ENCODE peak calls at places on chromosomes 11 and 22, in seven cellular contexts. V is mesendoderm, O is neural progenitor cell, D is neuronal stem cell, Q is NT2/D1, U is GM12878, I is mammary epithelial cell. H is an unnamed sample. For H3K36me3, the result is how much of the 10 kb centered on the place peaks cover.

GRCh38 chr22:39150848-39151215 is 1.6 kb downstream of the CBX7 start:
- DNase-seq in V (no peak), O (no peak), D (no peak), Q (no peak), U (no peak), I (no peak), H (no peak)

GRCh38 chr11:79155237-79155636 is 285.6 kb downstream of the TENM4 start:
- DNase-seq in V (no peak), O (no peak), D (no peak), Q (no peak), U (no peak), I (no peak), H (no peak)

GRCh38 chr11:6405039-6405667 is 13.7 kb downstream of the APBB1 start:
- DNase-seq in V (peak), O (peak), D (peak), Q (no peak), U (no peak), I (no peak), H (no peak)

GRCh38 chr11:15565846-15566245 is 451.1 kb downstream of the INSC start:
- DNase-seq in V (no peak), O (peak), D (no peak), Q (no peak), U (no peak), I (no peak), H (no peak)

GRCh38 chr22:28911279-28911640 is 27.9 kb downstream of the ZNRF3 start:
- DNase-seq in V (no peak), O (no peak), D (no peak), Q (no peak), U (no peak), I (no peak), H (no peak)

GRCh38 chr11:37277896-37278465 is 679.9 kb upstream of the RAG2 start:
- DNase-seq in V (no peak), O (no peak), D (no peak), Q (no peak), U (no peak), I (no peak), H (no peak)

GRCh38 chr11:120645639-120646038 is 134.1 kb downstream of the GRIK4 start:
- DNase-seq in V (peak), O (peak), D (peak), Q (peak), U (no peak), I (no peak), H (no peak)

GRCh38 chr11:77590194-77590591 is 440 bp downstream of the AQP11 start:
- DNase-seq in V (peak), O (peak), D (peak), Q (no peak), U (no peak), I (no peak), H (peak)

GRCh38 chr11:75896843-75897419 is 81.9 kb downstream of the UVRAG start:
- DNase-seq in V (peak), O (peak), D (peak), Q (peak), U (no peak), I (peak), H (peak)

GRCh38 chr11:96123301-96123700 is 199.4 kb upstream of the MTMR2 start:
- DNase-seq in V (no peak), O (no peak), D (no peak), Q (no peak), U (no peak), I (no peak), H (no peak)

GRCh38 chr22:47165998-47166397 is 403.5 kb downstream of the TBC1D22A start:
- DNase-seq in V (no peak), O (no peak), D (no peak), Q (no peak), U (no peak), I (no peak), H (no peak)

GRCh38 chr22:30289980-30290313 is 642 bp upstream of the CASTOR1 start:
- DNase-seq in V (no peak), O (no peak), D (no peak), Q (no peak), U (no peak), I (no peak), H (no peak)

GRCh38 chr11:2699185-2699530 is 636 bp downstream of the KCNQ1OT1 start:
- DNase-seq in V (peak), O (no peak), D (no peak), Q (no peak), U (no peak), I (peak), H (peak)

GRCh38 chr11:76293189-76293631 is 86.9 kb upstream of the WNT11 start:
- DNase-seq in V (no peak), O (no peak), D (no peak), Q (no peak), U (peak), I (no peak), H (no peak)

GRCh38 chr11:2305140-2305861 is 3.5 kb downstream of the TSPAN32 start:
- DNase-seq in V (peak), O (peak), D (peak), Q (peak), U (peak), I (peak), H (peak)

GRCh38 chr11:70556884-70557741 is 158.8 kb downstream of the CTTN start:
- DNase-seq in V (peak), O (no peak), D (no peak), Q (no peak), U (no peak), I (peak), H (no peak)

GRCh38 chr11:70539360-70540095 is 141.2 kb downstream of the CTTN start:
- DNase-seq in V (no peak), O (no peak), D (no peak), Q (no peak), U (no peak), I (no peak), H (no peak)

GRCh38 chr11:126857860-126858808 is 142.4 kb downstream of the KIRREL3 start:
- DNase-seq in V (no peak), O (no peak), D (no peak), Q (no peak), U (no peak), I (no peak), H (no peak)

GRCh38 chr11:35721576-35722341 is 59.2 kb downstream of the TRIM44 start:
- DNase-seq in V (no peak), O (no peak), D (no peak), Q (no peak), U (no peak), I (no peak), H (no peak)

GRCh38 chr22:20000246-20001081 is 16.2 kb downstream of the ARVCF start:
- DNase-seq in V (no peak), O (no peak), D (no peak), Q (peak), U (no peak), I (no peak), H (no peak)

GRCh38 chr11:44931466-44931865 is 19.2 kb downstream of the TP53I11 start:
- DNase-seq in V (peak), O (peak), D (no peak), Q (no peak), U (no peak), I (no peak), H (peak)

GRCh38 chr11:29063630-29064361 is 953.0 kb downstream of the KCNA4 start:
- DNase-seq in V (no peak), O (no peak), D (no peak), Q (no peak), U (no peak), I (no peak), H (no peak)

GRCh38 chr11:59144096-59144495 is 1.4 kb downstream of the FAM111A start:
- DNase-seq in V (peak), O (no peak), D (no peak), Q (no peak), U (no peak), I (no peak), H (peak)
- H3K9ac ChIP-seq in V (no peak), O (no peak), D (no peak), Q (no peak), U (peak), I (peak), H (peak)

DNA sequence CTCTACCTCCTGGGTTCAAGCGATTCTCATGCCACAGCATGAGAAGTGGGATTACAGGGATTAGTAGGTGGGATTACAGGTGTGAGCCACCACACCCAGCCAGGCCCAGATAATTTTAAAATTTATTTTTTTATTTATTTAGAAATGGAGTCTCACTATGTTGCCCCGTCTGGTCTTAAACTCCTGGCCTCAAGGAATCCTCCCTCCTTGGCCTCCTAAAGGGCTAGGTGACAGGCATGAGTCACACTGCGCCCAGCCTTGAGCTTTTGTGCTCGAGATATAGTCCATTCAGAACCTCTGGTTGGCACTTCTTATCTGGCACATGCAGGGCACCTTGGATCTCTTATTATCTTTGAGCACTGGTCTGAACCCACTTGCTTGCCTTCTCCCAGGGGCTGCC is 1.5 kb upstream of the SLC3A2 start:
- DNase-seq in V (no peak), O (no peak), D (no peak), Q (no peak), U (no peak), I (no peak), H (no peak)
- H3K36me3 ChIP-seq in V (under half), O (under half), D (under half), Q (half or more), U (under half), I (under half), H (under half)

GRCh38 chr11:108890482-108891092 is 225.7 kb downstream of the DDX10 start:
- DNase-seq in V (no peak), O (no peak), D (no peak), Q (no peak), U (no peak), I (no peak), H (no peak)

GRCh38 chr11:108882211-108882831 is 217.5 kb downstream of the DDX10 start:
- DNase-seq in V (no peak), O (no peak), D (no peak), Q (no peak), U (no peak), I (no peak), H (no peak)

GRCh38 chr11:108891143-108891542 is 226.3 kb downstream of the DDX10 start:
- DNase-seq in V (no peak), O (no peak), D (no peak), Q (no peak), U (no peak), I (no peak), H (no peak)

GRCh38 chr11:108887436-108888238 is 222.8 kb downstream of the DDX10 start:
- DNase-seq in V (no peak), O (no peak), D (no peak), Q (no peak), U (no peak), I (no peak), H (peak)

DNA sequence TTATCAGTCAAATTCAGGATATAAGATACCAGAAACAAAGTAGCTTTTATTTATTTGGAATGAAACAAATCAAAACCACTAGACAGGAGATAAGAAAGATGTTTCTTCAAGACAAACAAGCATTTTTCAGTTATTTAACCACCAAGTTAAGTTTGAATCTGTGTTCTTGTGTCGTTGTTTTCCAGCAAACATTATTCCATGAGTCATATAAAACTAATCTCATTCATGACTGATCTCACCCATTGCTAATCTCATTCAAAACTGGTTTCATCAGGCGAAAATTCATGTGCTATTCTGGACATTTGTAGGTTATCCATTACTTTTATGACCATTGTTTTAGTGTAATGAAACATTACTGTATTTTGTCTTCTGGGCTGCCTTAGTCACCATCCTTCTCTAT is 221.7 kb downstream of the DDX10 start:
- DNase-seq in V (no peak), O (no peak), D (no peak), Q (no peak), U (no peak), I (no peak), H (peak)
- H3K9ac ChIP-seq in V (no peak), O (no peak), D (no peak), Q (no peak), U (no peak), I (no peak), H (no peak)

GRCh38 chr22:46115755-46116490 is 34.4 kb upstream of the PPARA start:
- DNase-seq in V (no peak), O (no peak), D (no peak), Q (no peak), U (no peak), I (no peak), H (no peak)

GRCh38 chr22:46115388-46115678 is 35.0 kb upstream of the PPARA start:
- DNase-seq in V (no peak), O (no peak), D (no peak), Q (no peak), U (no peak), I (no peak), H (no peak)

GRCh38 chr22:46114518-46115387 is 35.6 kb upstream of the PPARA start:
- DNase-seq in V (no peak), O (no peak), D (no peak), Q (no peak), U (no peak), I (no peak), H (no peak)

GRCh38 chr22:46117206-46118199 is 32.8 kb upstream of the PPARA start:
- DNase-seq in V (no peak), O (no peak), D (no peak), Q (no peak), U (no peak), I (no peak), H (no peak)

GRCh38 chr22:46116491-46116958 is 33.8 kb upstream of the PPARA start:
- DNase-seq in V (peak), O (peak), D (peak), Q (peak), U (peak), I (peak), H (peak)
- H3K36me3 ChIP-seq in V (under half), O (under half), D (under half), Q (under half), U (under half), I (under half), H (under half)

DNA sequence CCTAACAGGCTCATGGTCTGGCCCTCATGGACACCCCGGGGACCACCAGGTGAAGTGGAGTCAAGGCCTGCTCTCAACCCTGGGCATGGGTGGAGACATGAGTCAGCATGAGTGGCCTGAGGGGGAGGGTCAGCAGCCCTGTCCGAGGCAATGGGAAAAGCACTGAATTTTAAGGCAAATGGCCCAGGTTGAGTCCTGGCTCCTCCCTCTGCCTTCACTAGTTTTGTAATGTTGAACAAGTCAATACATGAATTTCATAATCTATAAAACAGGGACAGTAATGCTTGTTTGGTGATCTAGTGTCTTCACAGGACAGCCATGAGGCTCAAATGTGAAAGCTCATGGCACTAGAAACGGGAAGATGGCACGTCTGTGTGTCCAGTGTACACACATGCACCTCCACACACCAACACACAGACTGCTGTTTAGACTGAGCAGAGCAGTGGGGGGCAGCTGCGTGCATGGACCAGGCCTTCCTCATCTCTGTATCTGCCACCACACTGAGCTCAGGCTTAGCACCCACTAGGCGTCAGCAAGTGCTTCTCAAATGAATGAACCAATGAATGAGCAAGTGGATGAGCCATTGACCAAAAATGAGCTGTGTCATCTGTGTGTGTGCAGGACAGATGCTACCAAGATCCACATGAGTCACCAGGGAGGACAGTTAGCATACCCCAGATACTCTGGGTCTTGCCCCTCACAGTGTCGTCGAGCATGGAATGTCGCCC is 63.4 kb downstream of the NRXN2 start:
- DNase-seq in V (peak), O (no peak), D (no peak), Q (no peak), U (no peak), I (peak), H (peak)
- H3K9ac ChIP-seq in V (no peak), O (no peak), D (peak), Q (no peak), U (no peak), I (no peak), H (peak)

GRCh38 chr11:34468209-34468841 is 29.6 kb downstream of the CAT start:
- DNase-seq in V (peak), O (peak), D (no peak), Q (peak), U (no peak), I (peak), H (peak)

GRCh38 chr11:34461215-34461614 is 22.5 kb downstream of the CAT start:
- DNase-seq in V (no peak), O (no peak), D (no peak), Q (no peak), U (no peak), I (no peak), H (no peak)

GRCh38 chr11:34464591-34465036 is 25.9 kb downstream of the CAT start:
- DNase-seq in V (no peak), O (no peak), D (no peak), Q (no peak), U (no peak), I (no peak), H (no peak)

GRCh38 chr11:34466802-34467488 is 28.2 kb downstream of the CAT start:
- DNase-seq in V (peak), O (no peak), D (no peak), Q (no peak), U (no peak), I (no peak), H (no peak)
- H3K36me3 ChIP-seq in V (under half), O (under half), D (under half), Q (under half), U (under half), I (under half), H (half or more)

GRCh38 chr22:45009881-45010531 is at the start of gene PHF21B:
- DNase-seq in V (peak), O (peak), D (peak), Q (peak), U (no peak), I (peak), H (peak)
- H3K9ac ChIP-seq in V (peak), O (peak), D (peak), Q (peak), U (no peak), I (peak), H (peak)

GRCh38 chr11:116686891-116687290 is 85.9 kb downstream of the BUD13 start:
- DNase-seq in V (no peak), O (no peak), D (no peak), Q (no peak), U (no peak), I (no peak), H (no peak)
- H3K36me3 ChIP-seq in V (under half), O (under half), D (under half), Q (under half), U (under half), I (under half), H (under half)

DNA sequence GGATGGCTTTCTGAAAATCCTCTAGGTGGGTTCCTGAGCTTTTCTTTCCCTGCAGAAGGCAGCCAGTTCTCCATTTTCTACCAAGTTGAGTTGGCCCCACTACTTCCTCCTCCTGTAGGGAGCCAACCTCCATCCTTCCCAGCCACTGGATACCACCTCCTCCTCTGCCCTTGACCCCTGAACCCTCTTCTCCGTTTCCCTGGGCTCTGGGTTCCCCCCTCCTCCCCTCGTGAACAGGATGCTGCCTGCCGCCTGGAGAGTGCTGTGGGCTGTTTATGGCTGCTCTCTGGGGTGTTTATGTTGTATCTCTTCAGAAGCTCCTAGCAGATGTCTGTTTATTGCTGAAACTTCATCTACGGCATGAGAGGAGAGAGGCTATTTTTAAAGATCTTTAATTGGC is 8.6 kb downstream of the MICAL2 start:
- DNase-seq in V (no peak), O (no peak), D (no peak), Q (no peak), U (no peak), I (no peak), H (no peak)
- H3K9ac ChIP-seq in V (no peak), O (no peak), D (no peak), Q (no peak), U (no peak), I (no peak), H (no peak)